ENCODE peak calls at places on chromosomes 11 and 22, in seven cellular contexts. K is naive thymus-derived CD8-positive, alpha-beta T cell; M is foreskin fibroblast; T is HEK293T; C is posterior cingulate gyrus; Z is GM13976; A is neural crest cell. E is an unnamed sample.

GRCh38 chr11:119284344-119285157 is 32.4 kb downstream of the MCAM start:
- DNase-seq in K (peak), Z (peak), C (no peak), A (no peak), M (peak), T (peak), E (no peak)

GRCh38 chr11:111982019-111982464 is 43.2 kb upstream of the DLAT start:
- DNase-seq in Z (peak), C (peak), A (no peak), K (peak), T (peak), M (no peak), E (peak)

GRCh38 chr22:37182949-37183245 is 5.2 kb downstream of the C1QTNF6 start:
- DNase-seq in A (no peak), K (no peak), M (no peak), T (no peak), Z (no peak), C (no peak), E (no peak)

GRCh38 chr11:88208742-88209141 is 33.5 kb upstream of the RAB38 start:
- DNase-seq in Z (no peak), T (no peak), M (no peak), C (no peak), A (no peak), K (no peak), E (no peak)

GRCh38 chr11:2525166-2525861 is 80.5 kb downstream of the KCNQ1 start:
- DNase-seq in T (no peak), Z (no peak), M (no peak), K (no peak), A (no peak), C (peak), E (peak)

GRCh38 chr22:48431536-48432315 is 1395.9 kb downstream of the BRD1 start:
- DNase-seq in K (no peak), T (no peak), M (no peak), C (no peak), Z (no peak), A (no peak), E (no peak)

GRCh38 chr11:132895340-132895739 is 637.0 kb downstream of the OPCML start:
- DNase-seq in M (peak), T (no peak), A (no peak), Z (no peak), K (no peak), C (no peak), E (no peak)

GRCh38 chr11:8671651-8672062 is 10.8 kb downstream of the TRIM66 start:
- DNase-seq in T (no peak), A (no peak), C (no peak), M (no peak), K (no peak), Z (no peak), E (no peak)

GRCh38 chr11:122559734-122560382 is 95.7 kb upstream of the UBASH3B start:
- DNase-seq in Z (no peak), K (no peak), M (no peak), A (no peak), C (no peak), T (peak), E (peak)

GRCh38 chr11:108826136-108826535 is 161.3 kb downstream of the DDX10 start:
- DNase-seq in C (no peak), T (no peak), K (no peak), M (no peak), A (no peak), Z (no peak), E (no peak)

GRCh38 chr11:93248602-93249001 is 50.8 kb upstream of the SLC36A4 start:
- DNase-seq in M (peak), Z (no peak), A (no peak), K (no peak), T (no peak), C (no peak), E (no peak)

GRCh38 chr22:48949375-48950149 is 878.1 kb downstream of the BRD1 start:
- DNase-seq in Z (no peak), A (no peak), T (no peak), M (no peak), C (no peak), K (no peak), E (no peak)

GRCh38 chr11:44530413-44531115 is 34.9 kb upstream of the CD82 start:
- DNase-seq in M (no peak), K (no peak), A (no peak), C (no peak), Z (no peak), T (no peak), E (no peak)